ENCODE peak calls at places on chromosomes 13 and 19, in six cellular contexts. O, Z, L, B, U and R are unnamed samples. For H3K4me1, the result is how much of the 10 kb centered on the place peaks cover.

GRCh38 chr13:76210262-76210661 is 574.1 kb downstream of the LMO7 start:
- DNase-seq in O (no peak), Z (no peak), L (no peak), B (no peak), U (no peak), R (no peak)

GRCh38 chr13:38350114-38350617 is 515 bp downstream of the UFM1 start:
- DNase-seq in O (no peak), Z (no peak), L (no peak), B (no peak), U (peak), R (peak)

GRCh38 chr13:68145852-68146251 is 915.7 kb upstream of the PCDH9 start:
- DNase-seq in O (no peak), Z (no peak), L (no peak), B (no peak), U (no peak), R (no peak)

GRCh38 chr19:19531951-19532805 is 3.5 kb downstream of the YJEFN3 start:
- DNase-seq in O (peak), Z (peak), L (peak), B (no peak), U (peak), R (peak)

GRCh38 chr19:18153555-18154134 is 682 bp downstream of the PIK3R2 start:
- DNase-seq in O (no peak), Z (no peak), L (peak), B (no peak), U (peak), R (no peak)

GRCh38 chr13:23427342-23428182 is 5.9 kb downstream of the SACS start:
- DNase-seq in O (no peak), Z (no peak), L (no peak), B (no peak), U (no peak), R (peak)

GRCh38 chr13:36357692-36358091 is 11.5 kb upstream of the SPART start:
- DNase-seq in O (no peak), Z (no peak), L (no peak), B (no peak), U (no peak), R (no peak)

GRCh38 chr13:26888632-26889031 is 128.0 kb upstream of the GPR12 start:
- DNase-seq in O (no peak), Z (no peak), L (no peak), B (no peak), U (no peak), R (no peak)

GRCh38 chr13:29386246-29386645 is 209.2 kb downstream of the SLC7A1 start:
- DNase-seq in O (no peak), Z (no peak), L (no peak), B (no peak), U (no peak), R (no peak)

GRCh38 chr13:80502359-80502758 is 161.4 kb upstream of the SPRY2 start:
- DNase-seq in O (no peak), Z (no peak), L (no peak), B (no peak), U (no peak), R (no peak)

GRCh38 chr13:99086869-99087129 is 108.9 kb upstream of the DOCK9 start:
- DNase-seq in O (peak), Z (peak), L (no peak), B (no peak), U (no peak), R (no peak)

GRCh38 chr13:106145997-106146864 is 389.2 kb downstream of the EFNB2 start:
- DNase-seq in O (no peak), Z (no peak), L (no peak), B (no peak), U (no peak), R (no peak)
- H3K4me1 ChIP-seq in O (under half), Z (under half), L (under half), B (under half), U (under half), R (under half)

GRCh38 chr19:5214371-5214770 is 126.2 kb downstream of the PTPRS start:
- DNase-seq in O (no peak), Z (no peak), L (no peak), B (no peak), U (no peak), R (no peak)

GRCh38 chr19:5215431-5215830 is 125.2 kb downstream of the PTPRS start:
- DNase-seq in O (no peak), Z (no peak), L (no peak), B (no peak), U (no peak), R (no peak)

GRCh38 chr19:5214902-5215301 is 125.7 kb downstream of the PTPRS start:
- DNase-seq in O (no peak), Z (no peak), L (no peak), B (no peak), U (no peak), R (no peak)

GRCh38 chr19:5212101-5212500 is 128.5 kb downstream of the PTPRS start:
- DNase-seq in O (no peak), Z (no peak), L (no peak), B (no peak), U (no peak), R (no peak)

GRCh38 chr19:5213667-5214066 is 126.9 kb downstream of the PTPRS start:
- DNase-seq in O (no peak), Z (no peak), L (no peak), B (no peak), U (no peak), R (no peak)
- H3K4me1 ChIP-seq in O (under half), Z (under half), L (under half), B (under half), U (under half), R (under half)

GRCh38 chr13:110913911-110914292 is 967 bp downstream of the ANKRD10 start:
- DNase-seq in O (no peak), Z (no peak), L (no peak), B (no peak), U (no peak), R (no peak)

GRCh38 chr13:110910013-110910890 is 4.6 kb downstream of the ANKRD10 start:
- DNase-seq in O (no peak), Z (no peak), L (no peak), B (no peak), U (no peak), R (no peak)

GRCh38 chr13:110912651-110913051 is 2.2 kb downstream of the ANKRD10 start:
- DNase-seq in O (no peak), Z (no peak), L (no peak), B (no peak), U (peak), R (no peak)

GRCh38 chr13:110913322-110913721 is 1.5 kb downstream of the ANKRD10 start:
- DNase-seq in O (no peak), Z (no peak), L (peak), B (no peak), U (peak), R (peak)

DNA sequence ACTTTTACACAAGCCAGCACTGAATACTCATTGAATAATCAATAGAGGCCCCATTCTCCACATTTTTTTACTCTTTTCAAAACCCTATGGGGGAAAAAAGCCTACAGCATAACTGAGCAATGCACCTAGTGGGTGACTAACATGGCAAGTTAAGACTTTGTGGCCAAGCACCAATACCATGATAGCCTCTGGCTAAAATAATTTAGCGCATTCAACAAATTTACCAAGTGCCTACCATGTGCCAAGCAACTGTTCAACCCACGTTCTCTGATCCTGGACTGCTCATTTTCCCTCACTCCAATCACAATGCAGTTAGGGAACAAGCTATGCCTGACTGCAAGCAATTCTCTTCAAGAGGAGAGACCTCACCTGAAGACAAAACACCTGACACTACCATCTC is 3.0 kb downstream of the ANKRD10 start:
- DNase-seq in O (no peak), Z (no peak), L (no peak), B (no peak), U (no peak), R (no peak)
- H3K4me1 ChIP-seq in O (under half), Z (under half), L (under half), B (under half), U (under half), R (half or more)

DNA sequence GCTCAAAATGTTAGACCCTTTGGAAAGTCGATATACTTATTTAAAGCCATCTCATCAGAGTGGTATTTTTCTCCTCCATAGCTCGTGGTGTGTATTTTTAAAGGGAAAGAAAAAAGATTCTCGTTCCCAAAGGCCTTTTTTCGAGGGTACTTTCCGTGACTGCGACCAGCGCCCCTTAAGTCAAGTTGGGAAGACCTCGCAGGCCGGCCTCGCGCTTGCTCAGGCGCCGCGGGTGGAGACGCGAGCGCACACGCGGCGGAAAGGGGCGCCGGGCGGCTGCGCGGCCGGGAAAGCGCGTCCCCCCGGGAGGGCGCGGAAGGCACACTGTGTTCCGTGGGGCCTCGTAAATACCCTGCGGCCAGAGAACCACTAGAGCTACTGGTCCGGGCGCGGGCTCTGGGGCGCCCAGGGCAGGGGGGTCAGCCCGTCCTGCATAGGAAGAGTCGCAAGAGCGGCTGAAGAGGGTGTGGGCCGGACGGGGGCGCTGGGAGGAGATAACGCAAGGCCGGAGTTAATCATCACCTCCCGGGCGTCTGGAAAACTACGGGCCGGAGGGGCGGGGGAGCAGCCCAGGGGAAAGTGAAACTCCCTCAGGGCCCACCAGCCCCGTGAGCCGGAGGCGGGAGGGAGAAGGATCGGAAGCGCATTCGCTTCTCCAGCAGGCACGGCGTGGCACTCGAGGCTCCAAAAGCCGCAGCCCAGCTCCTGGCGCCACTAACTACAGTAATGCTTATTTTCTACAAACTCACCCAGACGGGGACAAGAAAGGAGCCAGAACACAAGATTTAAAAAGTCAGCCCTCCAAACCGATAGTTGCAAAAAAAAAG is 1.2 kb upstream of the WBP4 start:
- DNase-seq in O (peak), Z (peak), L (no peak), B (peak), U (peak), R (peak)
- H3K4me1 ChIP-seq in O (under half), Z (under half), L (under half), B (under half), U (under half), R (half or more)

GRCh38 chr19:13100031-13100588 is 2.5 kb downstream of the LYL1 start:
- DNase-seq in O (peak), Z (no peak), L (no peak), B (peak), U (no peak), R (no peak)
- H3K4me1 ChIP-seq in O (half or more), Z (under half), L (half or more), B (half or more), U (under half), R (half or more)

GRCh38 chr19:34359140-34359953 is 5.6 kb upstream of the GPI start:
- DNase-seq in O (peak), Z (peak), L (peak), B (peak), U (peak), R (peak)
- H3K4me1 ChIP-seq in O (under half), Z (under half), L (under half), B (under half), U (under half), R (under half)

GRCh38 chr13:44092053-44092452 is 212.3 kb downstream of the LACC1 start:
- DNase-seq in O (no peak), Z (no peak), L (no peak), B (no peak), U (no peak), R (no peak)
- H3K4me1 ChIP-seq in O (under half), Z (under half), L (under half), B (under half), U (under half), R (under half)